ENCODE peak calls at places on chromosomes 4 and X, in five cellular contexts. One of them, this sample, is unnamed.

GRCh38 chr4:116829187-116829586 is 256.2 kb downstream of the TRAM1L1 start:
- DNase-seq in adrenal gland: no peak
- DNase-seq in gastrocnemius medialis: no peak
- DNase-seq in body of pancreas: no peak
- DNase-seq in IMR-90: no peak
- DNase-seq in this sample: no peak

GRCh38 chrX:51395807-51396728 is 63.4 kb downstream of the NUDT10 start:
- DNase-seq in adrenal gland: peak; percentile 38
- DNase-seq in gastrocnemius medialis: no peak
- DNase-seq in body of pancreas: peak; percentile 13
- DNase-seq in IMR-90: no peak
- DNase-seq in this sample: peak; percentile 81

GRCh38 chr4:77021614-77022089 is 54.1 kb downstream of the CCNI start:
- DNase-seq in adrenal gland: no peak
- DNase-seq in gastrocnemius medialis: no peak
- DNase-seq in body of pancreas: no peak
- DNase-seq in IMR-90: peak; percentile 90
- DNase-seq in this sample: no peak

GRCh38 chrX:134849390-134849789 is 141.4 kb upstream of the SMIM10 start:
- DNase-seq in adrenal gland: no peak
- DNase-seq in gastrocnemius medialis: no peak
- DNase-seq in body of pancreas: no peak
- DNase-seq in IMR-90: peak; percentile 70
- DNase-seq in this sample: no peak

GRCh38 chr4:111937368-111937767 is 207.9 kb upstream of the FAM241A start:
- DNase-seq in adrenal gland: no peak
- DNase-seq in gastrocnemius medialis: no peak
- DNase-seq in body of pancreas: no peak
- DNase-seq in IMR-90: peak; percentile 2
- DNase-seq in this sample: no peak

GRCh38 chr4:13538427-13538973 is 5.8 kb downstream of the NKX3-2 start:
- DNase-seq in adrenal gland: no peak
- DNase-seq in gastrocnemius medialis: no peak
- DNase-seq in body of pancreas: no peak
- DNase-seq in IMR-90: no peak
- DNase-seq in this sample: no peak

GRCh38 chr4:142707397-142707796 is 138.7 kb downstream of the INPP4B start:
- DNase-seq in adrenal gland: no peak
- DNase-seq in gastrocnemius medialis: no peak
- DNase-seq in body of pancreas: no peak
- DNase-seq in IMR-90: no peak
- DNase-seq in this sample: no peak

GRCh38 chr4:83454626-83455025 is 997 bp downstream of the HELQ start:
- DNase-seq in adrenal gland: no peak
- DNase-seq in gastrocnemius medialis: no peak
- DNase-seq in body of pancreas: no peak
- DNase-seq in IMR-90: peak; percentile 8
- DNase-seq in this sample: no peak

GRCh38 chr4:14110407-14110806 is 482.9 kb upstream of the BOD1L1 start:
- DNase-seq in adrenal gland: no peak
- DNase-seq in gastrocnemius medialis: no peak
- DNase-seq in body of pancreas: no peak
- DNase-seq in IMR-90: peak; percentile 85
- DNase-seq in this sample: no peak

GRCh38 chr4:14865804-14866203 is 136.5 kb upstream of the CPEB2 start:
- DNase-seq in adrenal gland: no peak
- DNase-seq in gastrocnemius medialis: no peak
- DNase-seq in body of pancreas: no peak
- DNase-seq in IMR-90: no peak
- DNase-seq in this sample: no peak

GRCh38 chr4:25861422-25861926 is 1.3 kb downstream of the SEL1L3 start:
- DNase-seq in adrenal gland: no peak
- DNase-seq in gastrocnemius medialis: no peak
- DNase-seq in body of pancreas: no peak
- DNase-seq in IMR-90: peak; percentile 47
- DNase-seq in this sample: no peak

GRCh38 chrX:19811807-19812604 is 75.4 kb downstream of the SH3KBP1 start:
- DNase-seq in adrenal gland: no peak
- DNase-seq in gastrocnemius medialis: no peak
- DNase-seq in body of pancreas: no peak
- DNase-seq in IMR-90: peak; percentile 87
- DNase-seq in this sample: no peak

GRCh38 chrX:858542-859078 is 228.0 kb downstream of the SHOX start:
- DNase-seq in adrenal gland: no peak
- DNase-seq in gastrocnemius medialis: no peak
- DNase-seq in body of pancreas: no peak
- DNase-seq in IMR-90: no peak
- DNase-seq in this sample: no peak

GRCh38 chr4:37737456-37737855 is 51.3 kb upstream of the RELL1 start:
- DNase-seq in adrenal gland: no peak
- DNase-seq in gastrocnemius medialis: no peak
- DNase-seq in body of pancreas: no peak
- DNase-seq in IMR-90: peak; percentile 69
- DNase-seq in this sample: no peak

GRCh38 chrX:119429471-119429870 is 30.3 kb downstream of the SLC25A43 start:
- DNase-seq in adrenal gland: no peak
- DNase-seq in gastrocnemius medialis: no peak
- DNase-seq in body of pancreas: no peak
- DNase-seq in IMR-90: no peak
- DNase-seq in this sample: no peak

GRCh38 chr4:152248347-152248746 is 287.5 kb downstream of the FBXW7 start:
- DNase-seq in adrenal gland: no peak
- DNase-seq in gastrocnemius medialis: no peak
- DNase-seq in body of pancreas: no peak
- DNase-seq in IMR-90: no peak
- DNase-seq in this sample: no peak

GRCh38 chr4:142656178-142656577 is 189.9 kb downstream of the INPP4B start:
- DNase-seq in adrenal gland: no peak
- DNase-seq in gastrocnemius medialis: no peak
- DNase-seq in body of pancreas: no peak
- DNase-seq in IMR-90: no peak
- DNase-seq in this sample: no peak

GRCh38 chr4:78018271-78019049 is 38.7 kb upstream of the FRAS1 start:
- DNase-seq in adrenal gland: no peak
- DNase-seq in gastrocnemius medialis: no peak
- DNase-seq in body of pancreas: no peak
- DNase-seq in IMR-90: no peak
- DNase-seq in this sample: no peak

GRCh38 chr4:78939667-78940008 is 400 bp upstream of the PAQR3 start:
- DNase-seq in adrenal gland: no peak
- DNase-seq in gastrocnemius medialis: no peak
- DNase-seq in body of pancreas: no peak
- DNase-seq in IMR-90: peak; percentile 12
- DNase-seq in this sample: no peak

GRCh38 chr4:158624889-158625478 is 46.7 kb downstream of the C4orf46 start:
- DNase-seq in adrenal gland: no peak
- DNase-seq in gastrocnemius medialis: peak; percentile 3
- DNase-seq in body of pancreas: peak; percentile 42
- DNase-seq in IMR-90: peak; percentile 73
- DNase-seq in this sample: no peak

GRCh38 chr4:89305712-89306437 is 1.7 kb downstream of the GPRIN3 start:
- DNase-seq in adrenal gland: no peak
- DNase-seq in gastrocnemius medialis: no peak
- DNase-seq in body of pancreas: peak; percentile 34
- DNase-seq in IMR-90: no peak
- DNase-seq in this sample: no peak
- H3K4me1 ChIP-seq in adrenal gland: no peaks in the 10 kb centered on the region
- H3K4me1 ChIP-seq in gastrocnemius medialis: no peaks in the 10 kb centered on the region
- H3K4me1 ChIP-seq in body of pancreas: peaks cover 49% of the 10 kb centered on the region
- H3K4me1 ChIP-seq in IMR-90: peaks cover 2% of the 10 kb centered on the region
- H3K4me1 ChIP-seq in this sample: peaks cover 89% of the 10 kb centered on the region

DNA sequence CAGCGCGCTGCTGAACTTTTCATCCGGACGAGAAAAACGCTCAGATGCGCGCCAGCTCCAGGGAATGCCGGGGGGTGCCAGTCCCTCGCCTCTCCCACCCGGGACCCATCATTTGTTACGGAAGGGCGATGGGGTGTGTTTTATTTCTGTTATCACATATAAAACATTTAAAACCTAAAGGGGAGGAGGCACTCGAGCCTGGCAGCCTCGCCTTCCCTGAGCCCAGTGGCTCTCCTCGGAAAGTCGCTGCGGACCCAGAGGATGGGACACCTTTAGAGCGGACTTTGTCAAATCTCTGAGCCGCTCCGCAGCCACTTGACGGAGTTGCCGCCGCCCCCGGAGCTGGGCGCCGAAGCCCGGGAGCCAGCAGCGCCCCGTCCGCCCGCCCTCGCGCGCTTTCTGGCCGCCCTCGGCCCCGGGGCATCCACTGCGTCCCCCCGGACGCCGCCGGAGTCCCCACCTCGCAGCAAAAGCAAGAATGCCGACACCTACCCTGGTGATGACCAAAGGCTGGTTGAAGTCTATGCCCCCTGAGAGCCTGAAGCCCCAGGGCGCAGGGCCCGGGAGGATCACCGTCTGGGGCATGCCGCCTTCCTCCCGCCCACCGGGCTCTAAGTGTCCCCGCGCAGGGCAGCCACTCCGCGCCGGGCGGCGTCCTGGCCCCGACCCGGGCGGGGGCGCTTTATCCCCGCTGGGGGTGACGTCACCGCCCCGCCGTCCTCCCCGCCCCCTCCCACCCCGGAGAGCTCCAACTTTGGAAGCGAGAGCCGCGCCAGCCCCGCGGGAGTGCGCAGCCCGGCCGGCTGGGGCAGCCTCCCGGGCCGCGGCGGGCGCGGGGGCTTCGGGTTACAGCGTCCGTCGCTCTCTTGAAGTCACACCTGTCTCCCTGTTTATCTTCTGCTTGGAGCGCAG is at the start of gene PDLIM3:
- DNase-seq in adrenal gland: peak; percentile 44
- DNase-seq in gastrocnemius medialis: peak; percentile 81
- DNase-seq in body of pancreas: peak; percentile 56
- DNase-seq in IMR-90: peak; percentile 30
- DNase-seq in this sample: peak; percentile 75
- TF ChIP-seq POLR2A in adrenal gland: no peak
- TF ChIP-seq POLR2A in gastrocnemius medialis: peak; percentile 99
- TF ChIP-seq POLR2A in body of pancreas: peak; percentile 77
- TF ChIP-seq POLR2A in IMR-90: peak; percentile 74
- TF ChIP-seq POLR2A in this sample: no peak

DNA sequence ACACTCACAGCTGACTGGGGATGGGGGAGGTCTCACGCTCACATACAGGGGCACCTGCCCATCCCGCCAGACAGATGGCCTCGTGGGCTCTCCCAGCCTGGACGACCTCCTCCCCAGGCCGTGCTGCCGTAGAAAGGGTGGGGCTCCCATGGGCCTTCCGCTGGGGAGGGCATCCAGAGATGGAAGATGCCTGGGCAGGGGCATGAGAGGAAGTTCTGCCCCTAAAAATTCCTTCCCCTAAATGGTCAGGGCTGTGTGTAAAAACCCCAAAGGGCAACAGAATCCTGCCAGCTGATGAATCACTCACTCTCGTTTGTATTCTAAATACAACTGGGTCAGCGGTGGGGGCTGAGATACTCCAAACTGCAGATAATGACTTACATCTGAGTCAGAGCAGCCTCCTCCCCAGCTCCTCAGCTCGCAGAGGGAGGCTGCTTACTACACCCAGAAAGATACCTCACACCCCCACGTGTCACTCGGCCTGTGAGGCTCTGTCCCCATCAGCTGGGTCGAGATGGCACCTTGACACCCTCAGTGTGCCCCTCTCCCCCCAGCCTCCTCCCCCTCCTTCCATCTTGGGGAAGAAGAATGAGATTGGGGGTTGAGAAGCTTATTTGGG is 10.1 kb downstream of the WDR1 start:
- DNase-seq in adrenal gland: peak; percentile 96
- DNase-seq in gastrocnemius medialis: peak; percentile 79
- DNase-seq in body of pancreas: peak; percentile 68
- DNase-seq in IMR-90: peak; percentile 97
- DNase-seq in this sample: no peak
- H3K4me1 ChIP-seq in adrenal gland: peaks cover 30% of the 10 kb centered on the region
- H3K4me1 ChIP-seq in gastrocnemius medialis: peaks cover 95% of the 10 kb centered on the region
- H3K4me1 ChIP-seq in body of pancreas: peaks cover 18% of the 10 kb centered on the region
- H3K4me1 ChIP-seq in IMR-90: peaks cover 73% of the 10 kb centered on the region
- H3K4me1 ChIP-seq in this sample: peaks cover 95% of the 10 kb centered on the region

DNA sequence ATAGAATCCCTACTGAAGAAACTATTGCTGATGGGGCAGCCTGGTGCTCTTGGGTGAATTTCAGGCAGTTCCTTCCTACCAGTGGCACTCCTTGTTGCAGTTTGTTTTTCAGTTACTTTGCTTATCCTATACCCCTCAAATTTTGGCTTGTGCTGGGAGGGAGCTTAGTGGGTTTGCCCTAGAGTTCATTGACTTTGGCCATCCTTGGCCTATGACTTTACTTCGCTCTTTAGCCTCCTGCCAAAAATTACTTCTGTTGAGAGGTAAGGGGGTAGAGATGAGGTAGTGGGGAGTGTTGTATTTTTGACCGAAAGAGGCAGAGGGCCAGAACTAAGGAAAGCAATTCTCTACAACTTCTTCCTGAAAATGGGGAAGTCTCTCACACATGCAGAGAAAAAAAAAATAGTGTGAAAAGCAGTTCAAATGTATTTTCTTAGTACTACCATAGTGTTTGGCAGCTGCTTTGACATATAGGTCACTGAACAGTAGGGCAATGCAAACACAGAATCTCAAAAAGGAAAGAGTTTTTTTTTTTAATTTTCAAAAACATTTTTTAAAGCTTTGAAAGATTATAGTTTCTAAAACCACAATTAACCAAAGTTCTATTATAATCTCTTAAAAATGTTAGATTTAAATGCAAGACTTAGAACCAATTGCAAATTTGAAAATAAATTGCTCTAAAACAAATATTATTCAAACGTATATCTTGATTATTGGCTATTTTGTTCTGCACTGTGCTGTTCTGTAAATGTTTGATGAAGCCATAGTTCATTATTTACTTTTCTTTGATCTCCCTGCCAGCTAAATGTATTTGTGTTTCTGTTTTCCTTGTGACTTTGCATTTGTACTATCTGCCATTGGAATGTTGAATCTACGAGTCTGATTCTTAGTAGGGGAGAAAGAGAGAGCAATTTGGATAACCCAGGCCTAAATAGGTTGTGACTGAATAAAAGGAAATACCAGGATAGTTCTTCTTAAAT is 73.6 kb downstream of the DCK start:
- DNase-seq in adrenal gland: no peak
- DNase-seq in gastrocnemius medialis: no peak
- DNase-seq in body of pancreas: no peak
- DNase-seq in IMR-90: no peak
- DNase-seq in this sample: no peak
- TF ChIP-seq POLR2A in adrenal gland: no peak
- TF ChIP-seq POLR2A in gastrocnemius medialis: no peak
- TF ChIP-seq POLR2A in body of pancreas: no peak
- TF ChIP-seq POLR2A in IMR-90: no peak
- TF ChIP-seq POLR2A in this sample: no peak